ENCODE peak calls at places on chromosomes 5 and 9, in five cellular contexts. L is NCI-H2107; T is CD4-positive, CD25-positive, alpha-beta regulatory T cell; P is EL; B is iPS-NIHi11. E is an unnamed sample.

GRCh38 chr5:96175090-96175489 is 213.4 kb upstream of the ELL2 start:
- DNase-seq in L (no peak), P (peak; percentile 27), B (peak; percentile 16), T (no peak), E (no peak)

GRCh38 chr5:179209359-179210150 is 135.7 kb downstream of the ADAMTS2 start:
- DNase-seq in T (no peak), L (no peak), P (peak; percentile 83), B (no peak), E (no peak)

GRCh38 chr9:126986506-126986951 is 71.9 kb downstream of the RALGPS1 start:
- DNase-seq in B (no peak), T (no peak), P (no peak), L (no peak), E (no peak)

GRCh38 chr5:133404724-133405123 is 207.6 kb downstream of the FSTL4 start:
- DNase-seq in B (peak; percentile 56), P (peak; percentile 37), L (no peak), T (no peak), E (no peak)

GRCh38 chr5:154331924-154332323 is 113.9 kb upstream of the SAP30L start:
- DNase-seq in T (no peak), P (no peak), L (no peak), B (no peak), E (no peak)

GRCh38 chr5:139851558-139851957 is 56.0 kb downstream of the PSD2 start:
- DNase-seq in P (no peak), L (no peak), T (no peak), B (no peak), E (no peak)

GRCh38 chr5:91079037-91079436 is 304.1 kb downstream of the ARRDC3 start:
- DNase-seq in L (no peak), B (no peak), P (no peak), T (no peak), E (no peak)

GRCh38 chr9:107269681-107270080 is 13.4 kb upstream of the RAD23B start:
- DNase-seq in L (no peak), B (no peak), P (no peak), T (no peak), E (no peak)

GRCh38 chr9:16824545-16825041 is 45.9 kb downstream of the BNC2 start:
- DNase-seq in P (peak; percentile 61), L (no peak), B (no peak), T (no peak), E (peak; percentile 78)

GRCh38 chr5:29412979-29413378 is 1780.5 kb upstream of the CDH6 start:
- DNase-seq in B (no peak), P (no peak), T (no peak), L (no peak), E (no peak)

GRCh38 chr9:19828586-19828985 is 39.7 kb upstream of the SLC24A2 start:
- DNase-seq in T (no peak), P (no peak), B (no peak), L (no peak), E (no peak)

GRCh38 chr5:128974567-128974966 is 9.3 kb downstream of the SLC27A6 start:
- DNase-seq in T (no peak), P (no peak), L (no peak), B (no peak), E (no peak)